ENCODE peak calls at places on chromosome 21, in five cellular contexts. One of them, this sample, is unnamed.

GRCh38 chr21:36035381-36035791 is 24.9 kb downstream of the SETD4 start:
- DNase-seq in heart right ventricle: no peak
- DNase-seq in spleen: no peak
- DNase-seq in HCT116: no peak
- DNase-seq in colonic mucosa: no peak
- DNase-seq in this sample: no peak

GRCh38 chr21:17780539-17780938 is 38.6 kb downstream of the C21orf91 start:
- DNase-seq in HCT116: no peak
- DNase-seq in heart right ventricle: no peak
- DNase-seq in spleen: no peak
- DNase-seq in colonic mucosa: no peak
- DNase-seq in this sample: no peak

GRCh38 chr21:33339938-33340337 is 15.2 kb downstream of the IFNAR1 start:
- DNase-seq in HCT116: no peak
- DNase-seq in heart right ventricle: no peak
- DNase-seq in colonic mucosa: no peak
- DNase-seq in spleen: no peak
- DNase-seq in this sample: no peak

GRCh38 chr21:30227633-30228404 is 11.9 kb upstream of the CLDN8 start:
- DNase-seq in heart right ventricle: peak
- DNase-seq in HCT116: no peak
- DNase-seq in spleen: no peak
- DNase-seq in colonic mucosa: peak
- DNase-seq in this sample: no peak

GRCh38 chr21:45533731-45534571 is 8.3 kb downstream of the SLC19A1 start:
- DNase-seq in colonic mucosa: no peak
- DNase-seq in spleen: peak
- DNase-seq in HCT116: no peak
- DNase-seq in heart right ventricle: no peak
- DNase-seq in this sample: no peak

GRCh38 chr21:38968887-38969543 is 163.3 kb downstream of the ETS2 start:
- DNase-seq in heart right ventricle: no peak
- DNase-seq in spleen: no peak
- DNase-seq in HCT116: no peak
- DNase-seq in colonic mucosa: no peak
- DNase-seq in this sample: no peak

GRCh38 chr21:44487831-44488230 is 32.5 kb downstream of the LRRC3 start:
- DNase-seq in heart right ventricle: no peak
- DNase-seq in colonic mucosa: no peak
- DNase-seq in spleen: peak
- DNase-seq in HCT116: peak
- DNase-seq in this sample: no peak

GRCh38 chr21:38798481-38798882 is 7.2 kb upstream of the ETS2 start:
- DNase-seq in colonic mucosa: peak
- DNase-seq in heart right ventricle: no peak
- DNase-seq in spleen: no peak
- DNase-seq in HCT116: peak
- DNase-seq in this sample: peak

GRCh38 chr21:18411565-18411964 is 8.0 kb upstream of the TMPRSS15 start:
- DNase-seq in spleen: no peak
- DNase-seq in heart right ventricle: no peak
- DNase-seq in colonic mucosa: no peak
- DNase-seq in HCT116: no peak
- DNase-seq in this sample: no peak

GRCh38 chr21:31932470-31932764 is 59.6 kb downstream of the HUNK start:
- DNase-seq in colonic mucosa: no peak
- DNase-seq in spleen: no peak
- DNase-seq in HCT116: no peak
- DNase-seq in heart right ventricle: no peak
- DNase-seq in this sample: no peak

GRCh38 chr21:16117851-16118592 is 388.2 kb downstream of the USP25 start:
- DNase-seq in heart right ventricle: no peak
- DNase-seq in HCT116: no peak
- DNase-seq in spleen: no peak
- DNase-seq in colonic mucosa: no peak
- DNase-seq in this sample: no peak

GRCh38 chr21:44024895-44025353 is 12.8 kb downstream of the TRAPPC10 start:
- DNase-seq in HCT116: no peak
- DNase-seq in heart right ventricle: peak
- DNase-seq in colonic mucosa: no peak
- DNase-seq in spleen: no peak
- DNase-seq in this sample: no peak

GRCh38 chr21:45379901-45380330 is 25.0 kb upstream of the COL18A1 start:
- DNase-seq in HCT116: no peak
- DNase-seq in heart right ventricle: no peak
- DNase-seq in spleen: peak
- DNase-seq in colonic mucosa: no peak
- DNase-seq in this sample: no peak

GRCh38 chr21:45289655-45290515 is 2.2 kb upstream of the POFUT2 start:
- DNase-seq in colonic mucosa: no peak
- DNase-seq in heart right ventricle: peak
- DNase-seq in HCT116: peak
- DNase-seq in spleen: no peak
- DNase-seq in this sample: peak

GRCh38 chr21:16159213-16159970 is 429.6 kb downstream of the USP25 start:
- DNase-seq in heart right ventricle: no peak
- DNase-seq in HCT116: no peak
- DNase-seq in spleen: no peak
- DNase-seq in colonic mucosa: no peak
- DNase-seq in this sample: peak

GRCh38 chr21:45329261-45330074 is 41.8 kb upstream of the POFUT2 start:
- DNase-seq in spleen: peak
- DNase-seq in HCT116: no peak
- DNase-seq in colonic mucosa: peak
- DNase-seq in heart right ventricle: no peak
- DNase-seq in this sample: peak

GRCh38 chr21:43884012-43884860 is 19.2 kb downstream of the AGPAT3 start:
- DNase-seq in HCT116: peak
- DNase-seq in colonic mucosa: peak
- DNase-seq in heart right ventricle: peak
- DNase-seq in spleen: peak
- DNase-seq in this sample: peak

GRCh38 chr21:44515359-44516165 is 24.4 kb downstream of the KRTAP10-1 start:
- DNase-seq in spleen: no peak
- DNase-seq in colonic mucosa: no peak
- DNase-seq in heart right ventricle: no peak
- DNase-seq in HCT116: no peak
- DNase-seq in this sample: no peak

GRCh38 chr21:45821315-45822001 is 160.1 kb upstream of the COL6A1 start:
- DNase-seq in colonic mucosa: no peak
- DNase-seq in spleen: no peak
- DNase-seq in HCT116: no peak
- DNase-seq in heart right ventricle: no peak
- DNase-seq in this sample: no peak

GRCh38 chr21:44288251-44289110 is 2.8 kb downstream of the AIRE start:
- DNase-seq in HCT116: no peak
- DNase-seq in heart right ventricle: no peak
- DNase-seq in spleen: peak
- DNase-seq in colonic mucosa: no peak
- DNase-seq in this sample: no peak

GRCh38 chr21:31557956-31558838 is 101.3 kb upstream of the SOD1 start:
- DNase-seq in spleen: peak
- DNase-seq in colonic mucosa: peak
- DNase-seq in heart right ventricle: no peak
- DNase-seq in HCT116: no peak
- DNase-seq in this sample: no peak

GRCh38 chr21:45631540-45631939 is 12.0 kb upstream of the PCBP3 start:
- DNase-seq in colonic mucosa: peak
- DNase-seq in heart right ventricle: no peak
- DNase-seq in spleen: peak
- DNase-seq in HCT116: no peak
- DNase-seq in this sample: no peak

GRCh38 chr21:14742119-14742518 is 196.0 kb upstream of the SAMSN1 start:
- DNase-seq in colonic mucosa: no peak
- DNase-seq in HCT116: no peak
- DNase-seq in heart right ventricle: no peak
- DNase-seq in spleen: no peak
- DNase-seq in this sample: no peak

GRCh38 chr21:14878971-14879370 is 185.8 kb downstream of the NRIP1 start:
- DNase-seq in colonic mucosa: no peak
- DNase-seq in HCT116: no peak
- DNase-seq in heart right ventricle: no peak
- DNase-seq in spleen: no peak
- DNase-seq in this sample: no peak

GRCh38 chr21:25421327-25422028 is 185.8 kb downstream of the MRPL39 start:
- DNase-seq in heart right ventricle: peak
- DNase-seq in HCT116: no peak
- DNase-seq in colonic mucosa: no peak
- DNase-seq in spleen: no peak
- DNase-seq in this sample: no peak

GRCh38 chr21:38802050-38803026 is 3.4 kb upstream of the ETS2 start:
- DNase-seq in HCT116: no peak
- DNase-seq in colonic mucosa: no peak
- DNase-seq in heart right ventricle: no peak
- DNase-seq in spleen: no peak
- DNase-seq in this sample: no peak

GRCh38 chr21:46299167-46299566 is 13.0 kb downstream of the YBEY start:
- DNase-seq in colonic mucosa: no peak
- DNase-seq in HCT116: no peak
- DNase-seq in heart right ventricle: no peak
- DNase-seq in spleen: no peak
- DNase-seq in this sample: no peak

GRCh38 chr21:45868086-45868485 is 113.5 kb upstream of the COL6A1 start:
- DNase-seq in colonic mucosa: no peak
- DNase-seq in heart right ventricle: no peak
- DNase-seq in HCT116: no peak
- DNase-seq in spleen: peak
- DNase-seq in this sample: no peak

GRCh38 chr21:25925936-25926335 is 191.2 kb downstream of the GABPA start:
- DNase-seq in HCT116: no peak
- DNase-seq in spleen: no peak
- DNase-seq in heart right ventricle: peak
- DNase-seq in colonic mucosa: no peak
- DNase-seq in this sample: no peak

GRCh38 chr21:45175326-45176085 is 101.1 kb downstream of the ADARB1 start:
- DNase-seq in HCT116: no peak
- DNase-seq in heart right ventricle: no peak
- DNase-seq in colonic mucosa: no peak
- DNase-seq in spleen: no peak
- DNase-seq in this sample: no peak

GRCh38 chr21:45726438-45726837 is 82.9 kb downstream of the PCBP3 start:
- DNase-seq in colonic mucosa: no peak
- DNase-seq in spleen: no peak
- DNase-seq in heart right ventricle: no peak
- DNase-seq in HCT116: no peak
- DNase-seq in this sample: no peak

GRCh38 chr21:17045214-17045835 is 467.5 kb upstream of the CXADR start:
- DNase-seq in spleen: no peak
- DNase-seq in colonic mucosa: no peak
- DNase-seq in HCT116: no peak
- DNase-seq in heart right ventricle: no peak
- DNase-seq in this sample: no peak

GRCh38 chr21:30072496-30072895 is 94.1 kb downstream of the CLDN17 start:
- DNase-seq in HCT116: no peak
- DNase-seq in heart right ventricle: peak
- DNase-seq in colonic mucosa: peak
- DNase-seq in spleen: no peak
- DNase-seq in this sample: no peak

GRCh38 chr21:38861006-38861405 is 55.3 kb downstream of the ETS2 start:
- DNase-seq in HCT116: no peak
- DNase-seq in heart right ventricle: peak
- DNase-seq in colonic mucosa: no peak
- DNase-seq in spleen: no peak
- DNase-seq in this sample: no peak

DNA sequence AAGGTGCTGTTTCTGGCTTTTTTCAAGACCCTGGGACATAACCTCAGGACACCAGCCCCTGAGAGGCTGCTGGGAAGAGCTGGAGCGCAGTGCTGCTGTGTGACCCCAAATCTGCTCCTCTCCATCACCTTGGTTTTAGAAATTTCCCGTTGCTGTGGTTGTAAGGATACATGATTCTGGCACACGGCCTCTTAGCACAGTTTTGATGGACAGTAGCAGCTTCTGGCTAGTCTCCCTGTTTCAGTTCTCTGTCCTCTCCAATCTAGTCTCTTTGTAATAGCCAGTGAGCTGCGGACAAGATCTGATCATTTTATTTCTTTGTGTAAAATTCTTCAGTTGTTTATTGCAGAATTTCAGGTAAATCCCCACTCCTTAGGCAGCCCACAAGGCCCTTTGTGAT is 3.1 kb downstream of the CLIC6 start:
- DNase-seq in colonic mucosa: no peak
- DNase-seq in heart right ventricle: no peak
- DNase-seq in HCT116: no peak
- DNase-seq in spleen: no peak
- DNase-seq in this sample: peak
- H3K4me3 ChIP-seq in colonic mucosa: no peak
- H3K4me3 ChIP-seq in heart right ventricle: no peak
- H3K4me3 ChIP-seq in HCT116: no peak
- H3K4me3 ChIP-seq in spleen: no peak
- H3K4me3 ChIP-seq in this sample: no peak

DNA sequence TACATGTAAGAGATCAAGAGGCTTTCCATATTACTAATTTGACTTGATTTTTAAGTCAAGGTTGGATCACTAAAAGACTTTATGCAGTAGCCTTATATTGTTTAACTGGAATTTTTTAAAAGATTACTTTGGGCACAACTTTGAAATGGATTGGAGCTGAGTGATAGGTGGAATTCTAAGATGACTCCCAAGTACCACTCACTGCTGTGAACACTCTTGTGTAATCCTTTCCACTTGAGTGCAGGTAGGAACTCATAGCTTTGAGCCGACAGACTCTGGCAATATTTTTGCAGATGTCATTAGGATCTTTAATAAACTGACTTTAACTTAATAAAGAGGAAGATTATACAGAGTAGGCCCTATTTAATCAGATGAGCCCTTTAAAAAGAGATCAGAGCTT is 831.1 kb upstream of the NCAM2 start:
- DNase-seq in spleen: no peak
- DNase-seq in HCT116: no peak
- DNase-seq in colonic mucosa: no peak
- DNase-seq in heart right ventricle: no peak
- DNase-seq in this sample: no peak
- H3K4me3 ChIP-seq in spleen: no peak
- H3K4me3 ChIP-seq in HCT116: no peak
- H3K4me3 ChIP-seq in colonic mucosa: no peak
- H3K4me3 ChIP-seq in heart right ventricle: no peak
- H3K4me3 ChIP-seq in this sample: no peak

DNA sequence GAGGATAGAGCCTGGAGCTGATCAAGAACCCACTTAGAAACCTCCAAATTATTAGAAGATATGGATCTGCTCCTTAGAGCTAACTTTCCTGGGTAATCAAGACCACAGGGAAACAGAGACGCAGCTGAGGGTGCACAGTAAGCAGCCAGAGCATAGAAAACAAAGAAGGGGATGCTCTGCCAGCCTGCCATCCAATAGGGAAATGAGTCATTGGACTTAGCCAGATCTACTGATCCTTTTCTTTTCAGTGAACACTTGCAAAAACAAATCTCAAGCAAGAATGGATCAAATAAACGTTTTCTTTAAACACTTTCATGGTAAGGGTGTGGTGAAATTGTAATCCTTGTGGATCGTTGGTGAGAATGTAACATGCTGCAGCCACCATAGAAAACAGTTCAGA is 474.1 kb downstream of the LTN1 start:
- DNase-seq in heart right ventricle: no peak
- DNase-seq in spleen: no peak
- DNase-seq in HCT116: no peak
- DNase-seq in colonic mucosa: no peak
- DNase-seq in this sample: no peak
- H3K4me3 ChIP-seq in heart right ventricle: no peak
- H3K4me3 ChIP-seq in spleen: no peak
- H3K4me3 ChIP-seq in HCT116: no peak
- H3K4me3 ChIP-seq in colonic mucosa: no peak
- H3K4me3 ChIP-seq in this sample: no peak

GRCh38 chr21:42754270-42754933 is 101.0 kb downstream of the PDE9A start:
- DNase-seq in spleen: peak
- DNase-seq in HCT116: no peak
- DNase-seq in colonic mucosa: no peak
- DNase-seq in heart right ventricle: no peak
- DNase-seq in this sample: no peak
- H3K4me3 ChIP-seq in spleen: no peak
- H3K4me3 ChIP-seq in HCT116: no peak
- H3K4me3 ChIP-seq in colonic mucosa: no peak
- H3K4me3 ChIP-seq in heart right ventricle: no peak
- H3K4me3 ChIP-seq in this sample: no peak

This sample was measured in SJSA1.